ENCODE peak calls at places on chromosomes 16 and 17, in four cellular contexts. V is A549, H is tibial artery, Q is Peyer's patch. M is an unnamed sample. For H3K4me1, the result is how much of the 10 kb centered on the place peaks cover.

GRCh38 chr16:86737083-86737482 is 158.7 kb downstream of the FOXL1 start:
- DNase-seq in V (no peak), H (no peak), Q (no peak), M (no peak)

GRCh38 chr16:89710709-89711564 is 9.4 kb upstream of the SPATA2L start:
- DNase-seq in V (no peak), H (no peak), Q (peak), M (no peak)

GRCh38 chr17:58531661-58532554 is 17.5 kb upstream of the MTMR4 start:
- DNase-seq in V (no peak), H (peak), Q (peak), M (peak)

GRCh38 chr16:73890524-73891500 is 405.8 kb upstream of the PSMD7 start:
- DNase-seq in V (no peak), H (no peak), Q (no peak), M (no peak)

GRCh38 chr16:71367243-71367976 is 8.9 kb downstream of the CALB2 start:
- DNase-seq in V (peak), H (no peak), Q (peak), M (peak)

GRCh38 chr17:33674685-33675084 is 381.6 kb upstream of the ASIC2 start:
- DNase-seq in V (peak), H (peak), Q (peak), M (peak)

GRCh38 chr17:21037117-21037803 is 5.6 kb downstream of the USP22 start:
- DNase-seq in V (no peak), H (no peak), Q (no peak), M (no peak)

GRCh38 chr17:14760719-14761425 is 460.0 kb downstream of the HS3ST3B1 start:
- DNase-seq in V (peak), H (no peak), Q (no peak), M (no peak)

GRCh38 chr16:67016143-67016542 is 12.8 kb upstream of the CBFB start:
- DNase-seq in V (no peak), H (no peak), Q (peak), M (no peak)

GRCh38 chr16:12589676-12590075 is 214.0 kb downstream of the CPPED1 start:
- DNase-seq in V (no peak), H (no peak), Q (peak), M (no peak)

GRCh38 chr16:21233521-21234150 is at the start of gene ANKS4B:
- DNase-seq in V (peak), H (no peak), Q (peak), M (peak)

GRCh38 chr17:13490906-13491502 is 110.7 kb downstream of the HS3ST3A1 start:
- DNase-seq in V (no peak), H (no peak), Q (no peak), M (no peak)

GRCh38 chr16:67967183-67967955 is 1.1 kb downstream of the SLC12A4 start:
- DNase-seq in V (no peak), H (no peak), Q (no peak), M (no peak)

GRCh38 chr17:8015957-8016631 is 13.7 kb downstream of the GUCY2D start:
- DNase-seq in V (no peak), H (no peak), Q (no peak), M (peak)

GRCh38 chr17:15298176-15298575 is 33.0 kb upstream of the PMP22 start:
- DNase-seq in V (no peak), H (no peak), Q (no peak), M (no peak)

DNA sequence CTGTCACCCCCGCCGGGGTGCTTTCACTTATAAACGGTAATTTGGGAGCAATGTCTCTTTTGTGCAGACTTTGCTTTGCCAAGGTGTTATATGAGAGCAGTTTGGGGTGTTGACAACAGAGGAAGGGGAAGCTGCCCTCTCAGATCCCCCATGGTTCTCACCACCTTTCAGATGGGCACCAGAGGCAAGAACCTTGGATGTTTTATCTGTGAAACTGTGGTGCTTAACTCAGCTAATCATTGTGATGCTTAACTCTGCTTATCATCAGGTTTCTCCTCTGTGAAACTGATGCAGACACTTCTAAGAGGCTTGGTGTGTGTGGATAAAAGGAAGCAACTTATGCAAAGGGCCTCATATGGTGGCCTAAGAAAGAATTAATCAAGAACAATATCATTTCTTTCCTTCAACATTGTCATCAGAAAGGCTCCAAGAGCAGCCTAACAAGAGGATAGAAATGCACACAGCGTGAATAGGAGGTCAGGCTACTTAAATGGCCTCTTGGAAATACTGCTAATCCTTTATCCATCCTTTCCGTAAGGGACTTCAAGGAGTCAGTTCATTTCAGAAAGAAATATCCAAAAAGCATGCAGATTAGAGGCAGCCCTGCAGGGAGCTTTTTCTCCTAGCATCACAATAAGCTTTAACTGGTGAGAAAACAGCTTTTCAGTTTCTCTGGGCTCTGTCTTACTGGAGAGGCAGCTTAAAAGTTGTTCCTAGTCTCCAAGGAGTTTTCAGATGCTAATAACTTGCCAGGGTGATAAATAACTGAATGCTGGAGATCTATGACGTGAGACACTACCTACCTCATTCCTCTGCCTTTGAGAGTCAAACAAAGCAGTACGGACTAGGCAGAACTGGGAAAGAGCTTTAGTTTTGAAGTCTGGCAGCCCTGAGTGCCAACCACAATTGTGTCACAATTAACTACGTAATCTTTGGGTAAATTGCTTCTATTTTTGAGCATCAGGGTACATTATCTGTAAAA is 55.0 kb upstream of the CLEC3A start:
- DNase-seq in V (no peak), H (no peak), Q (no peak), M (no peak)
- H3K4me1 ChIP-seq in V (under half), H (under half), Q (under half), M (under half)

GRCh38 chr17:78184311-78184710 is 2.5 kb downstream of the TK1 start:
- DNase-seq in V (no peak), H (no peak), Q (no peak), M (peak)
- H3K4me1 ChIP-seq in V (under half), H (under half), Q (under half), M (half or more)

GRCh38 chr16:2006317-2006716 is 3.3 kb downstream of the ZNF598 start:
- DNase-seq in V (no peak), H (no peak), Q (no peak), M (no peak)
- H3K4me1 ChIP-seq in V (half or more), H (half or more), Q (half or more), M (half or more)

GRCh38 chr17:77884019-77884418 is 74.5 kb upstream of the TNRC6C start:
- DNase-seq in V (no peak), H (no peak), Q (no peak), M (no peak)

GRCh38 chr17:77881545-77881944 is 77.0 kb upstream of the TNRC6C start:
- DNase-seq in V (no peak), H (peak), Q (peak), M (peak)

GRCh38 chr17:77882481-77883212 is 75.9 kb upstream of the TNRC6C start:
- DNase-seq in V (peak), H (peak), Q (no peak), M (peak)

GRCh38 chr17:77882040-77882439 is 76.5 kb upstream of the TNRC6C start:
- DNase-seq in V (no peak), H (no peak), Q (no peak), M (no peak)

GRCh38 chr17:77883213-77883650 is 75.3 kb upstream of the TNRC6C start:
- DNase-seq in V (no peak), H (no peak), Q (no peak), M (no peak)
- H3K4me1 ChIP-seq in V (under half), H (under half), Q (under half), M (under half)

DNA sequence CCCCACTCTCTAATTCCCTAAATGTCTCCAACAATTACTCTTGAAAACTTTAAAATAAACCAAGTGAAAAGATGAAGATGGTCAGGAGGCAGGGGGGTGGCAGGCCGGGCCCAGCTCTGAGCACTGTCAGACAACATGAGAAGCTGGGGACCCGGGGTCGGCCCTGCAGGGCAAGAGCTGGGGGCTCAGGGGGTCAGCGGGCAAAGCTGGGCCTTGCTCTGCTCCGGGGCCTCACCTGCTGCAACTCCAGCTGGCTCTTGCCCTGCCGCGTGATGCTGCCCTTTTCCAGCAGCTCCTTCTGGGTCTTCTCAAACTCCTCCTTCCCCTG is 14.8 kb downstream of the CTRB1 start:
- DNase-seq in V (no peak), H (no peak), Q (no peak), M (no peak)
- H3K4me1 ChIP-seq in V (under half), H (under half), Q (under half), M (under half)

GRCh38 chr17:39922006-39922405 is 3.6 kb upstream of the GSDMB start:
- DNase-seq in V (no peak), H (no peak), Q (peak), M (no peak)
- H3K4me1 ChIP-seq in V (under half), H (under half), Q (under half), M (under half)

GRCh38 chr17:47077576-47077975 is 98.5 kb upstream of the RPRML start:
- DNase-seq in V (no peak), H (no peak), Q (no peak), M (no peak)

GRCh38 chr17:47078801-47079200 is 99.7 kb upstream of the RPRML start:
- DNase-seq in V (no peak), H (no peak), Q (no peak), M (no peak)

GRCh38 chr17:47072881-47073280 is 93.8 kb upstream of the RPRML start:
- DNase-seq in V (no peak), H (peak), Q (no peak), M (no peak)

DNA sequence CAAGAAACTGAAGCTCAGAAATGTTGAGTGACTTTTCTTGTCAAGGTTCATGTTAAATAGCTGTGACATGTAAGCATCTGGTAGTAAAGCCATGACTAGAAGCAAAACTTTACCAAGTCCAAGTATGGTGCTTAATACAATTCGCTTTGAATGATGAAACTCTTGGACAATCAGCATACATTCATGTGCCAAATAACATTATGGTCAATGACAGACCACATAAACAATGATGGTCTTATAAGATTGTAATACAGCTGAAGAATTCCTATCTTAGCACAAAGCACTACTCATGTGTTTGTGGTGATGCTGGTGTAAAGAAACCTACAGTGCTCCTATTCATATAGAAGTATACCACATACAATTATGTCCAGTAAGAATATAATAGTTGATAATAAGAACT is 97.1 kb upstream of the RPRML start:
- DNase-seq in V (no peak), H (no peak), Q (no peak), M (no peak)
- H3K4me1 ChIP-seq in V (under half), H (under half), Q (under half), M (under half)

M was measured in stomach.